ENCODE peak calls at places on chromosome 7, in ten cellular contexts. H, G, D, W, R, P, A, S, B and I are unnamed samples.

GRCh38 chr7:17556247-17556646 is 257.8 kb downstream of the AHR start:
- DNase-seq in H (no peak), P (no peak), B (no peak), W (no peak), R (no peak), A (no peak), S (no peak), G (no peak), D (no peak), I (no peak)

GRCh38 chr7:127905491-127906330 is 125.5 kb downstream of the LRRC4 start:
- DNase-seq in G (no peak), B (peak; percentile 64), S (no peak), P (peak; percentile 53), D (no peak), H (no peak), A (no peak), W (peak; percentile 78), R (no peak), I (no peak)

GRCh38 chr7:41451826-41452225 is 251.1 kb downstream of the INHBA start:
- DNase-seq in S (no peak), D (no peak), H (no peak), P (peak; percentile 69), G (no peak), B (peak; percentile 55), W (peak; percentile 23), R (no peak), A (no peak), I (no peak)

GRCh38 chr7:108348913-108349312 is 107.3 kb downstream of the NRCAM start:
- DNase-seq in S (no peak), W (peak; percentile 29), A (no peak), R (no peak), D (no peak), H (no peak), P (peak; percentile 80), B (peak; percentile 89), G (no peak), I (no peak)

GRCh38 chr7:136657332-136657942 is 211.0 kb upstream of the CHRM2 start:
- DNase-seq in R (no peak), W (no peak), P (no peak), A (no peak), S (no peak), D (no peak), B (no peak), G (no peak), H (no peak), I (no peak)

GRCh38 chr7:41107330-41107937 is 595.5 kb downstream of the INHBA start:
- DNase-seq in B (peak; percentile 34), S (no peak), H (no peak), A (no peak), D (no peak), P (peak; percentile 98), G (no peak), W (peak; percentile 5), R (peak; percentile 50), I (no peak)

GRCh38 chr7:151397026-151397425 is 12.8 kb downstream of the WDR86 start:
- DNase-seq in R (no peak), A (no peak), P (no peak), S (no peak), G (no peak), H (no peak), W (no peak), D (no peak), B (no peak), I (no peak)

GRCh38 chr7:124101173-124101768 is 68.4 kb upstream of the TMEM229A start:
- DNase-seq in H (peak; percentile 29), S (no peak), G (no peak), D (no peak), P (peak; percentile 17), A (no peak), R (peak; percentile 28), W (no peak), B (peak; percentile 21), I (peak; percentile 20)

GRCh38 chr7:47744883-47745282 is 163.0 kb upstream of the TNS3 start:
- DNase-seq in B (no peak), A (no peak), P (no peak), H (no peak), S (no peak), R (no peak), W (no peak), G (no peak), D (no peak), I (no peak)

GRCh38 chr7:132077986-132078385 is 498.3 kb downstream of the PLXNA4 start:
- DNase-seq in A (no peak), D (no peak), B (no peak), W (no peak), S (no peak), P (no peak), H (no peak), R (no peak), G (no peak), I (no peak)

GRCh38 chr7:110889363-110889762 is 201.6 kb upstream of the LRRN3 start:
- DNase-seq in H (no peak), S (no peak), G (no peak), B (no peak), D (no peak), P (no peak), W (no peak), R (no peak), A (no peak), I (no peak)

GRCh38 chr7:88566174-88566729 is 193.2 kb upstream of the ZNF804B start:
- DNase-seq in S (no peak), P (no peak), G (no peak), A (no peak), W (no peak), B (no peak), D (no peak), R (no peak), H (no peak), I (no peak)

GRCh38 chr7:32427769-32428291 is 62.4 kb downstream of the LSM5 start:
- DNase-seq in P (peak; percentile 68), W (peak; percentile 4), B (peak; percentile 92), G (peak; percentile 5), H (peak; percentile 65), R (peak; percentile 21), D (peak; percentile 20), A (peak; percentile 69), S (no peak), I (peak; percentile 96)

GRCh38 chr7:100874577-100875355 is at the start of gene SRRT:
- DNase-seq in W (peak; percentile 96), A (peak; percentile 99), D (peak; percentile 96), S (peak; percentile 98), P (peak; percentile 88), G (peak; percentile 97), R (peak; percentile 96), H (peak; percentile 99), B (peak; percentile 99), I (peak; percentile 98)
- TF ChIP-seq CTCF in W (peak; percentile 72), A (peak; percentile 72), D (no peak), S (peak; percentile 19), P (peak; percentile 42), G (no peak), R (no peak), H (peak; percentile 23), B (peak; percentile 39), I (peak; percentile 32)

DNA sequence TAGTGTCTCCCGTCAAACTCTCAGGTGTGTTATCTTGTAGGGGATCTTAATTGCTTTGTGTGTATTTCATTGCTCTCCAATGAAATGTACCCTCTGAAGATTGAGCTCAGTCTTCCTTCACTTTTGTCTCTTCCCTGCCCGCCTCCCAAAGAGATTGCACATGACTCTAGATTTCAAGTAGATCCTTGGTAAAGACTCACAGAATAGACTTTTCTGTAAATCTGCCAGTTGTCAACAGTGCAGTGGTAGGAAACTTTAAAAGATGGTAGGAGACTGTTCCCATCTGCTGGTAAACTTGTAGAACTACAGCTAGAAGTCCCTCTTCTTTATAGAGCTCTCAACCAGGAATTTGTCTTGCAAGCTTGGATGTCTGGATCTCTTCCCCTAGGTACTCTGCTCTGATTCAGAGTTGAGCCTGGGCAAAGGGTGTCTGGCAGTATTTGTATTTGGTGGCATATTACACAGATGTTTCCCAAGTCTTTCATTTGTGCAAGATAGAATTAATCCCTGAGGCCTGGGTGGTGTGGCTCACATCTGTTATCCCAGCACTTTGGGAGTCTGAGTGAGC is 9.6 kb downstream of the CCL26 start:
- DNase-seq in B (peak; percentile 87), H (no peak), R (peak; percentile 40), D (no peak), P (peak; percentile 64), G (no peak), W (peak; percentile 76), S (no peak), A (no peak), I (no peak)
- TF ChIP-seq CTCF in B (peak; percentile 71), H (peak; percentile 67), R (peak; percentile 68), D (peak; percentile 49), P (peak; percentile 74), G (peak; percentile 75), W (peak; percentile 84), S (peak; percentile 36), A (peak; percentile 84), I (peak; percentile 63)

GRCh38 chr7:134690016-134690415 is 43.4 kb downstream of the BPGM start:
- DNase-seq in W (peak; percentile 76), R (no peak), A (no peak), B (peak; percentile 88), S (no peak), D (no peak), G (no peak), H (no peak), P (no peak), I (no peak)
- TF ChIP-seq CTCF in W (peak; percentile 79), R (peak; percentile 20), A (peak; percentile 64), B (peak; percentile 77), S (peak; percentile 24), D (no peak), G (no peak), H (no peak), P (peak; percentile 15), I (no peak)

GRCh38 chr7:29924684-29925083 is 64.9 kb downstream of the SCRN1 start:
- DNase-seq in G (no peak), W (no peak), H (no peak), B (no peak), S (no peak), R (no peak), A (no peak), P (no peak), D (no peak), I (no peak)

GRCh38 chr7:29924006-29924405 is 65.6 kb downstream of the SCRN1 start:
- DNase-seq in A (no peak), P (no peak), D (no peak), B (no peak), S (no peak), R (no peak), H (no peak), W (no peak), G (no peak), I (no peak)

GRCh38 chr7:29926761-29927160 is 62.8 kb downstream of the SCRN1 start:
- DNase-seq in R (no peak), H (no peak), P (no peak), W (no peak), A (no peak), G (no peak), S (no peak), D (no peak), B (no peak), I (no peak)

GRCh38 chr7:29923231-29923630 is 66.4 kb downstream of the SCRN1 start:
- DNase-seq in B (no peak), P (no peak), H (no peak), S (no peak), G (no peak), R (no peak), W (no peak), D (no peak), A (no peak), I (no peak)

DNA sequence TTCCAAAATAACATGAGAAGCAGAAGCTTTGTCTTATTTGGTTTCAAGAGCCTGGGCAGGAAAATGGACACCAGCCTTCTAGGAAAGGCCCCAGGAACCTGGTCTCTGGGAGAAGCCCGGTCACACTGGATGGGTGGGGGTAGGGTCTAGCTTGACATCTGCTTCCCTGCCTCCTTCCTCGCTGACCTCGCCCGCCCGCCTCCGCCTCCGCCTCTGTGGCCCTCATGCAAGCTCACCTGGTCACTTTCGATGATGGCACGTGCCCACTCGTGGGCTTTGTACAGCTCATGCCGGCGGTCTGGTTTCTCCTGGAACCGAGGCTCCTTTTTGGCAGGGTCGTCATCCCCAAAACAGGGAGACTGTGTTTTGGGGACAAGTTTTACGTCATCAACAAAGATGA is 63.4 kb downstream of the SCRN1 start:
- DNase-seq in G (no peak), A (no peak), R (no peak), B (no peak), S (no peak), W (no peak), P (no peak), D (no peak), H (no peak), I (no peak)
- TF ChIP-seq CTCF in G (no peak), A (no peak), R (no peak), B (no peak), S (no peak), W (no peak), P (no peak), D (no peak), H (no peak), I (no peak)